ENCODE peak calls at places on chromosome X, in six cellular contexts. H, X, B, Y, T and E are unnamed samples.

GRCh38 chrX:115562492-115562872 is 1.5 kb downstream of the PLS3 start:
- DNase-seq in B (peak; percentile 54), X (no peak), Y (peak; percentile 12), T (no peak), H (no peak), E (no peak)

GRCh38 chrX:45428816-45429215 is 228.1 kb upstream of the DIPK2B start:
- DNase-seq in H (no peak), X (no peak), Y (no peak), T (no peak), B (no peak), E (no peak)

GRCh38 chrX:9884031-9884779 is 83.0 kb upstream of the CLDN34 start:
- DNase-seq in Y (no peak), T (no peak), B (no peak), X (no peak), H (no peak), E (no peak)

GRCh38 chrX:108306086-108306485 is 132.1 kb downstream of the COL4A6 start:
- DNase-seq in T (no peak), X (no peak), B (no peak), H (no peak), Y (no peak), E (no peak)

GRCh38 chrX:119698835-119699234 is 5.9 kb upstream of the SEPTIN6 start:
- DNase-seq in H (no peak), Y (no peak), T (no peak), X (no peak), B (peak; percentile 66), E (peak; percentile 30)

GRCh38 chrX:140157611-140158010 is 192.3 kb upstream of the CXorf66 start:
- DNase-seq in T (no peak), B (peak; percentile 56), H (no peak), Y (no peak), X (no peak), E (no peak)

GRCh38 chrX:40318796-40319195 is 221.0 kb upstream of the BCOR start:
- DNase-seq in Y (no peak), H (no peak), X (no peak), T (no peak), B (no peak), E (no peak)

GRCh38 chrX:130091976-130092522 is 18.2 kb downstream of the ELF4 start:
- DNase-seq in T (peak; percentile 81), X (peak; percentile 88), H (no peak), B (no peak), Y (no peak), E (no peak)

GRCh38 chrX:14758029-14758491 is 114.8 kb downstream of the FANCB start:
- DNase-seq in B (no peak), T (no peak), Y (no peak), X (no peak), H (no peak), E (no peak)

GRCh38 chrX:117711774-117712173 is 404.8 kb downstream of the KLHL13 start:
- DNase-seq in B (no peak), Y (no peak), H (no peak), X (no peak), T (no peak), E (no peak)

GRCh38 chrX:12867746-12868145 is 874 bp downstream of the TLR7 start:
- DNase-seq in T (no peak), Y (no peak), H (no peak), X (no peak), B (no peak), E (no peak)